ENCODE peak calls at places on chromosome 16, in four cellular contexts. S is epithelial cell of esophagus, N is DND-41, D is PC-3. H is an unnamed sample.

GRCh38 chr16:11149011-11149616 is 106.9 kb downstream of the SOCS1 start:
- DNase-seq in N (no peak), S (no peak), D (no peak), H (no peak)

GRCh38 chr16:54072237-54072636 is 214.3 kb downstream of the IRX3 start:
- DNase-seq in D (no peak), N (no peak), S (no peak), H (no peak)

GRCh38 chr16:70523621-70524405 is at the start of gene SF3B3:
- DNase-seq in D (no peak), N (peak; percentile 78), S (peak; percentile 36), H (peak; percentile 81)

GRCh38 chr16:83113317-83113716 is 486.5 kb downstream of the CDH13 start:
- DNase-seq in N (peak; percentile 49), D (no peak), S (peak; percentile 54), H (peak; percentile 31)

GRCh38 chr16:11816123-11816522 is 19.1 kb upstream of the ZC3H7A start:
- DNase-seq in S (peak; percentile 36), N (no peak), D (no peak), H (no peak)

GRCh38 chr16:4641306-4641687 is 16.7 kb downstream of the MGRN1 start:
- DNase-seq in N (no peak), D (no peak), S (no peak), H (no peak)

GRCh38 chr16:71626018-71626857 is at the start of gene MARVELD3:
- DNase-seq in D (peak; percentile 81), N (no peak), S (peak; percentile 79), H (peak; percentile 32)

GRCh38 chr16:67284699-67285646 is 5.6 kb downstream of the PLEKHG4 start:
- DNase-seq in N (no peak), D (peak; percentile 54), S (peak; percentile 47), H (no peak)

GRCh38 chr16:49183911-49184310 is 97.7 kb downstream of the CBLN1 start:
- DNase-seq in D (peak; percentile 52), S (peak; percentile 54), N (no peak), H (peak; percentile 2)

GRCh38 chr16:85754403-85754802 is 3.5 kb upstream of the C16orf74 start:
- DNase-seq in D (no peak), N (no peak), S (no peak), H (no peak)

GRCh38 chr16:60755907-60756306 is 1280.3 kb downstream of the CDH8 start:
- DNase-seq in D (no peak), N (no peak), S (peak; percentile 28), H (no peak)

GRCh38 chr16:49282690-49283375 is 1.2 kb upstream of the CBLN1 start:
- DNase-seq in N (no peak), D (no peak), S (no peak), H (no peak)

GRCh38 chr16:4709481-4709880 is 16.1 kb downstream of the NUDT16L1 start:
- DNase-seq in N (no peak), D (no peak), S (no peak), H (no peak)

GRCh38 chr16:84061236-84061830 is 18.7 kb upstream of the SLC38A8 start:
- DNase-seq in S (no peak), D (no peak), N (no peak), H (no peak)

GRCh38 chr16:56647641-56648431 is 3.9 kb upstream of the MT1B start:
- DNase-seq in S (no peak), D (no peak), N (no peak), H (no peak)

GRCh38 chr16:64089697-64090096 is 1032.2 kb downstream of the CDH11 start:
- DNase-seq in N (no peak), D (peak; percentile 53), S (peak; percentile 28), H (no peak)

GRCh38 chr16:25297151-25297787 is 39.6 kb upstream of the ZKSCAN2 start:
- DNase-seq in D (no peak), S (no peak), N (peak; percentile 48), H (no peak)

GRCh38 chr16:47524007-47524405 is 62.9 kb downstream of the PHKB start:
- DNase-seq in S (no peak), N (no peak), D (no peak), H (no peak)

GRCh38 chr16:18958621-18959578 is 24.8 kb upstream of the TMC7 start:
- DNase-seq in N (no peak), S (no peak), D (no peak), H (no peak)

GRCh38 chr16:19375561-19376158 is 42.0 kb upstream of the TMC5 start:
- DNase-seq in N (peak; percentile 29), D (peak; percentile 67), S (peak; percentile 56), H (peak; percentile 52)

GRCh38 chr16:11242658-11243057 is 13.3 kb downstream of the SOCS1 start:
- DNase-seq in S (no peak), N (no peak), D (no peak), H (no peak)

GRCh38 chr16:58515125-58515870 is at the start of gene SETD6:
- DNase-seq in N (no peak), D (peak; percentile 80), S (peak; percentile 90), H (peak; percentile 83)
- TF ChIP-seq CTCF in N (no peak), D (no peak), S (peak; percentile 15), H (no peak)

GRCh38 chr16:30657866-30658730 is at the start of gene FBRS:
- DNase-seq in N (peak; percentile 100), D (peak; percentile 99), S (peak; percentile 100), H (peak; percentile 100)

GRCh38 chr16:30658731-30659506 is 688 bp downstream of the FBRS start:
- DNase-seq in S (peak; percentile 98), D (peak; percentile 94), N (peak; percentile 97), H (peak; percentile 98)

GRCh38 chr16:30660424-30661251 is 2.4 kb downstream of the FBRS start:
- DNase-seq in S (peak; percentile 49), D (no peak), N (peak; percentile 67), H (peak; percentile 95)

GRCh38 chr16:30656974-30657865 is 1.0 kb upstream of the FBRS start:
- DNase-seq in S (no peak), N (no peak), D (peak; percentile 46), H (no peak)

GRCh38 chr16:30659507-30660423 is 1.5 kb downstream of the FBRS start:
- DNase-seq in D (no peak), N (peak; percentile 52), S (peak; percentile 42), H (peak; percentile 58)
- TF ChIP-seq CTCF in D (no peak), N (peak; percentile 17), S (peak; percentile 17), H (no peak)

GRCh38 chr16:68848786-68849185 is 5.5 kb downstream of the TANGO6 start:
- DNase-seq in S (no peak), D (no peak), N (no peak), H (no peak)

GRCh38 chr16:68839831-68840230 is 3.5 kb upstream of the TANGO6 start:
- DNase-seq in N (no peak), D (no peak), S (no peak), H (no peak)

GRCh38 chr16:68844211-68844564 is 857 bp downstream of the TANGO6 start:
- DNase-seq in S (no peak), D (no peak), N (no peak), H (no peak)

GRCh38 chr16:68843482-68844210 is at the start of gene TANGO6:
- DNase-seq in D (peak; percentile 79), N (peak; percentile 93), S (peak; percentile 72), H (peak; percentile 95)
- TF ChIP-seq CTCF in D (peak; percentile 35), N (peak; percentile 67), S (no peak), H (peak; percentile 18)

GRCh38 chr16:15847621-15848175 is 9.1 kb downstream of the MYH11 start:
- DNase-seq in S (no peak), N (no peak), D (no peak), H (no peak)
- TF ChIP-seq CTCF in S (no peak), N (no peak), D (no peak), H (no peak)

GRCh38 chr16:1475552-1476114 is 805 bp upstream of the CLCN7 start:
- DNase-seq in N (no peak), S (no peak), D (no peak), H (no peak)

GRCh38 chr16:1472974-1473373 is 1.9 kb downstream of the CLCN7 start:
- DNase-seq in D (no peak), S (no peak), N (no peak), H (no peak)

GRCh38 chr16:1474047-1474446 is 781 bp downstream of the CLCN7 start:
- DNase-seq in N (no peak), D (peak; percentile 3), S (no peak), H (no peak)

GRCh38 chr16:1474471-1474795 is 395 bp downstream of the CLCN7 start:
- DNase-seq in D (no peak), N (no peak), S (no peak), H (no peak)

GRCh38 chr16:1474796-1475551 is at the start of gene CLCN7:
- DNase-seq in N (peak; percentile 88), D (peak; percentile 58), S (peak; percentile 91), H (peak; percentile 93)
- TF ChIP-seq CTCF in N (no peak), D (no peak), S (no peak), H (no peak)

H was measured in activated CD8-positive, alpha-beta T cell treated with anti-CD3 and anti-CD28 coated beads for 36 hours.